ENCODE peak calls at places on chromosomes 13 and 19, in eight cellular contexts. One of them, this sample, is unnamed.

GRCh38 chr13:33262069-33262487 is 23.5 kb downstream of the STARD13 start:
- DNase-seq in left lung: no peak
- DNase-seq in upper lobe of right lung: no peak
- DNase-seq in hepatocyte: peak; percentile 76
- DNase-seq in A549: no peak
- DNase-seq in cardiac muscle cell: no peak
- DNase-seq in RWPE2: peak; percentile 75
- DNase-seq in WERI-Rb-1: no peak
- DNase-seq in this sample: no peak

GRCh38 chr19:24101459-24102122 is 14.6 kb downstream of the ZNF254 start:
- DNase-seq in upper lobe of right lung: no peak
- DNase-seq in RWPE2: no peak
- DNase-seq in left lung: no peak
- DNase-seq in cardiac muscle cell: no peak
- DNase-seq in A549: no peak
- DNase-seq in WERI-Rb-1: no peak
- DNase-seq in hepatocyte: no peak
- DNase-seq in this sample: no peak

GRCh38 chr13:39967199-39967959 is 311.9 kb downstream of the COG6 start:
- DNase-seq in upper lobe of right lung: no peak
- DNase-seq in WERI-Rb-1: no peak
- DNase-seq in cardiac muscle cell: no peak
- DNase-seq in A549: no peak
- DNase-seq in hepatocyte: no peak
- DNase-seq in RWPE2: no peak
- DNase-seq in left lung: no peak
- DNase-seq in this sample: no peak

GRCh38 chr13:78714717-78715116 is 55.8 kb upstream of the OBI1 start:
- DNase-seq in RWPE2: no peak
- DNase-seq in WERI-Rb-1: no peak
- DNase-seq in upper lobe of right lung: no peak
- DNase-seq in A549: no peak
- DNase-seq in cardiac muscle cell: no peak
- DNase-seq in left lung: no peak
- DNase-seq in hepatocyte: no peak
- DNase-seq in this sample: no peak

GRCh38 chr19:18433039-18433691 is 4.8 kb downstream of the ISYNA1 start:
- DNase-seq in A549: no peak
- DNase-seq in RWPE2: no peak
- DNase-seq in cardiac muscle cell: no peak
- DNase-seq in left lung: no peak
- DNase-seq in hepatocyte: no peak
- DNase-seq in upper lobe of right lung: no peak
- DNase-seq in WERI-Rb-1: peak; percentile 53
- DNase-seq in this sample: no peak

GRCh38 chr13:82688400-82688999 is 1193.8 kb downstream of the SLITRK1 start:
- DNase-seq in WERI-Rb-1: no peak
- DNase-seq in A549: no peak
- DNase-seq in RWPE2: no peak
- DNase-seq in hepatocyte: no peak
- DNase-seq in upper lobe of right lung: no peak
- DNase-seq in left lung: no peak
- DNase-seq in cardiac muscle cell: no peak
- DNase-seq in this sample: no peak

GRCh38 chr19:19704836-19705235 is 28.1 kb downstream of the ZNF14 start:
- DNase-seq in RWPE2: no peak
- DNase-seq in left lung: no peak
- DNase-seq in A549: no peak
- DNase-seq in upper lobe of right lung: no peak
- DNase-seq in cardiac muscle cell: no peak
- DNase-seq in hepatocyte: no peak
- DNase-seq in WERI-Rb-1: no peak
- DNase-seq in this sample: no peak

GRCh38 chr19:53980553-53981407 is 10.7 kb upstream of the CACNG6 start:
- DNase-seq in WERI-Rb-1: peak; percentile 82
- DNase-seq in cardiac muscle cell: peak; percentile 72
- DNase-seq in hepatocyte: peak; percentile 67
- DNase-seq in RWPE2: peak; percentile 91
- DNase-seq in upper lobe of right lung: no peak
- DNase-seq in A549: peak; percentile 99
- DNase-seq in left lung: no peak
- DNase-seq in this sample: no peak

GRCh38 chr13:44420376-44421220 is 47.0 kb downstream of the SERP2 start:
- DNase-seq in hepatocyte: no peak
- DNase-seq in RWPE2: no peak
- DNase-seq in upper lobe of right lung: no peak
- DNase-seq in A549: no peak
- DNase-seq in left lung: no peak
- DNase-seq in WERI-Rb-1: no peak
- DNase-seq in cardiac muscle cell: no peak
- DNase-seq in this sample: no peak

GRCh38 chr13:21668665-21669599 is 1.9 kb upstream of the FGF9 start:
- DNase-seq in left lung: peak; percentile 82
- DNase-seq in hepatocyte: peak; percentile 60
- DNase-seq in RWPE2: no peak
- DNase-seq in A549: no peak
- DNase-seq in upper lobe of right lung: peak; percentile 63
- DNase-seq in WERI-Rb-1: no peak
- DNase-seq in cardiac muscle cell: peak; percentile 57
- DNase-seq in this sample: no peak

GRCh38 chr19:56261145-56261544 is 11.4 kb upstream of the EDDM13 start:
- DNase-seq in RWPE2: no peak
- DNase-seq in A549: no peak
- DNase-seq in WERI-Rb-1: no peak
- DNase-seq in cardiac muscle cell: no peak
- DNase-seq in hepatocyte: no peak
- DNase-seq in left lung: no peak
- DNase-seq in upper lobe of right lung: no peak
- DNase-seq in this sample: no peak

GRCh38 chr13:113904411-113904810 is 40.5 kb upstream of the GAS6 start:
- DNase-seq in left lung: no peak
- DNase-seq in WERI-Rb-1: peak; percentile 88
- DNase-seq in hepatocyte: peak; percentile 72
- DNase-seq in upper lobe of right lung: peak; percentile 66
- DNase-seq in RWPE2: no peak
- DNase-seq in A549: peak; percentile 33
- DNase-seq in cardiac muscle cell: peak; percentile 59
- DNase-seq in this sample: no peak

GRCh38 chr19:41226053-41226873 is 7.2 kb downstream of the AXL start:
- DNase-seq in A549: peak; percentile 95
- DNase-seq in RWPE2: peak; percentile 94
- DNase-seq in upper lobe of right lung: peak; percentile 85
- DNase-seq in WERI-Rb-1: peak; percentile 65
- DNase-seq in left lung: peak; percentile 90
- DNase-seq in hepatocyte: peak; percentile 88
- DNase-seq in cardiac muscle cell: peak; percentile 63
- DNase-seq in this sample: peak; percentile 85

GRCh38 chr19:8569066-8569761 is 8.0 kb downstream of the MYO1F start:
- DNase-seq in upper lobe of right lung: no peak
- DNase-seq in WERI-Rb-1: no peak
- DNase-seq in cardiac muscle cell: no peak
- DNase-seq in A549: peak; percentile 64
- DNase-seq in RWPE2: no peak
- DNase-seq in left lung: no peak
- DNase-seq in hepatocyte: no peak
- DNase-seq in this sample: peak; percentile 90

GRCh38 chr13:51767100-51767499 is 36.9 kb downstream of the DHRS12 start:
- DNase-seq in hepatocyte: no peak
- DNase-seq in cardiac muscle cell: no peak
- DNase-seq in A549: peak; percentile 15
- DNase-seq in RWPE2: no peak
- DNase-seq in upper lobe of right lung: no peak
- DNase-seq in left lung: no peak
- DNase-seq in WERI-Rb-1: no peak
- DNase-seq in this sample: no peak

GRCh38 chr19:39759457-39760184 is 19.0 kb upstream of the LEUTX start:
- DNase-seq in upper lobe of right lung: no peak
- DNase-seq in cardiac muscle cell: no peak
- DNase-seq in RWPE2: no peak
- DNase-seq in A549: no peak
- DNase-seq in hepatocyte: no peak
- DNase-seq in WERI-Rb-1: no peak
- DNase-seq in left lung: no peak
- DNase-seq in this sample: no peak

GRCh38 chr19:34500656-34501120 is 19.1 kb downstream of the WTIP start:
- DNase-seq in RWPE2: no peak
- DNase-seq in cardiac muscle cell: no peak
- DNase-seq in left lung: no peak
- DNase-seq in hepatocyte: no peak
- DNase-seq in WERI-Rb-1: no peak
- DNase-seq in A549: no peak
- DNase-seq in upper lobe of right lung: peak; percentile 57
- DNase-seq in this sample: no peak

GRCh38 chr19:34431681-34432402 is 3.7 kb downstream of the UBA2 start:
- DNase-seq in A549: no peak
- DNase-seq in WERI-Rb-1: no peak
- DNase-seq in RWPE2: no peak
- DNase-seq in hepatocyte: no peak
- DNase-seq in upper lobe of right lung: no peak
- DNase-seq in cardiac muscle cell: no peak
- DNase-seq in left lung: no peak
- DNase-seq in this sample: peak; percentile 41

GRCh38 chr13:91817250-91817649 is 418.8 kb downstream of the GPC5 start:
- DNase-seq in hepatocyte: peak; percentile 15
- DNase-seq in cardiac muscle cell: no peak
- DNase-seq in A549: peak; percentile 17
- DNase-seq in upper lobe of right lung: no peak
- DNase-seq in RWPE2: no peak
- DNase-seq in WERI-Rb-1: peak; percentile 36
- DNase-seq in left lung: no peak
- DNase-seq in this sample: no peak
- TF ChIP-seq CTCF in hepatocyte: peak; percentile 53
- TF ChIP-seq CTCF in cardiac muscle cell: peak; percentile 52
- TF ChIP-seq CTCF in A549: no peak
- TF ChIP-seq CTCF in upper lobe of right lung: peak; percentile 35
- TF ChIP-seq CTCF in RWPE2: peak; percentile 36
- TF ChIP-seq CTCF in WERI-Rb-1: peak; percentile 46
- TF ChIP-seq CTCF in left lung: peak; percentile 21
- TF ChIP-seq CTCF in this sample: peak; percentile 36

DNA sequence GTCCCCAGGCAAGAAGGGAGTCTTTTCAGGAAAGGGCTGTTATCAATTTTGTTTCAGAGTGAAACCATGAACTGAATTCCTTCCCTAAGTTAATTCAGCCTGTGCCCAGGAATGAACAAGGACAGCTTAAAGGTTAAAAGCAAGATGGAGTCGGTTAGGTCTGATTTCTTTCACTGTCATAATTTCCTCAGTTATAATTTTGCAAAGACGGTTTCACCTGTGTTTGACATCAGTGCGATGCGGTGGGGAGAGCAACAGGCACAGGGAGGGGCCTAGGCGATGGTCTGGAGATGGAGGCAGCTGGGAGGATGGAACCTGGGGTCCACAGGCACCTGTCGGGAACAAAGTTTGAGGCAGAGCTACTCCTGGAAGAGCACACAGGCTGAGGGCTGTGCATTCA is 5.9 kb upstream of the ZNF552 start:
- DNase-seq in left lung: no peak
- DNase-seq in WERI-Rb-1: no peak
- DNase-seq in cardiac muscle cell: no peak
- DNase-seq in upper lobe of right lung: no peak
- DNase-seq in RWPE2: no peak
- DNase-seq in A549: no peak
- DNase-seq in hepatocyte: no peak
- DNase-seq in this sample: no peak
- H3K4me3 ChIP-seq in left lung: peak overlapping the region; percentile 97
- H3K4me3 ChIP-seq in WERI-Rb-1: peak overlapping the region; percentile 99
- H3K4me3 ChIP-seq in cardiac muscle cell: peak overlapping the region; percentile 71
- H3K4me3 ChIP-seq in upper lobe of right lung: peak overlapping the region; percentile 78
- H3K4me3 ChIP-seq in RWPE2: peak overlapping the region; percentile 68
- H3K4me3 ChIP-seq in A549: peak overlapping the region; percentile 83
- H3K4me3 ChIP-seq in hepatocyte: peak overlapping the region; percentile 28
- H3K4me3 ChIP-seq in this sample: peak overlapping the region; percentile 98

GRCh38 chr13:37488682-37489081 is 109.9 kb downstream of the POSTN start:
- DNase-seq in A549: no peak
- DNase-seq in hepatocyte: no peak
- DNase-seq in upper lobe of right lung: no peak
- DNase-seq in cardiac muscle cell: no peak
- DNase-seq in left lung: no peak
- DNase-seq in WERI-Rb-1: no peak
- DNase-seq in RWPE2: no peak
- DNase-seq in this sample: no peak
- H3K27ac ChIP-seq in A549: no peak overlapping the region
- H3K27ac ChIP-seq in hepatocyte: no peak overlapping the region
- H3K27ac ChIP-seq in upper lobe of right lung: no peak overlapping the region
- H3K27ac ChIP-seq in cardiac muscle cell: no peak overlapping the region
- H3K27ac ChIP-seq in left lung: no peak overlapping the region
- H3K27ac ChIP-seq in WERI-Rb-1: no peak overlapping the region
- H3K27ac ChIP-seq in RWPE2: no peak overlapping the region
- H3K27ac ChIP-seq in this sample: no peak overlapping the region

DNA sequence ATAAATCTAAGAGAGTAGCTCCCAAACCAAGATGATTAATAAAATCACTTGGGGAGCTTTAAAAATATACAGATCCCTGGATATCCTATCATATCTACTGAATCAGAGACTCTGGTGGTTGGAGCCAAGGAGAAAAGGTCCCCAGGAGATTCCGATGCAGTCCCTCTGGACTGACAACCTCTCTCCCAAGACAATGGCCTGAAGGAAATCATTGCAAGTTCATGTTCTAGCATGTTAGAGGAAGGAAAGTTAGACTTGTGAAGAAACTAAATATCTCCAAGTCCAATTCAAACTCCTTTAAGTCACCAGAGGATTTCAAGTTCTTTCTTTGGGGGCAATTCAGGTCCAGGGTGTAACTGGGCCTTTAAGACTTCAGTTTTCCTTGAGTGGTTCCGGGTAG is 84.7 kb upstream of the MEDAG start:
- DNase-seq in upper lobe of right lung: no peak
- DNase-seq in A549: no peak
- DNase-seq in RWPE2: no peak
- DNase-seq in hepatocyte: no peak
- DNase-seq in left lung: no peak
- DNase-seq in WERI-Rb-1: no peak
- DNase-seq in cardiac muscle cell: no peak
- DNase-seq in this sample: no peak
- TF ChIP-seq CTCF in upper lobe of right lung: no peak
- TF ChIP-seq CTCF in A549: no peak
- TF ChIP-seq CTCF in RWPE2: no peak
- TF ChIP-seq CTCF in hepatocyte: no peak
- TF ChIP-seq CTCF in left lung: no peak
- TF ChIP-seq CTCF in WERI-Rb-1: no peak
- TF ChIP-seq CTCF in cardiac muscle cell: no peak
- TF ChIP-seq CTCF in this sample: no peak